ENCODE peak calls at places on chromosome 15, in five cellular contexts. R is Kasumi-1, N is GM19239, P is frontal cortex, G is HTR-8/SVneo. A is an unnamed sample.

GRCh38 chr15:64634576-64635485 is 140.6 kb downstream of the RBPMS2 start:
- DNase-seq in N (no peak), G (no peak), R (no peak), P (no peak), A (no peak)

GRCh38 chr15:26873846-26874245 is 7.0 kb downstream of the GABRA5 start:
- DNase-seq in R (no peak), P (peak; percentile 61), N (no peak), G (no peak), A (no peak)

GRCh38 chr15:73765778-73766177 is 12.6 kb upstream of the INSYN1 start:
- DNase-seq in P (no peak), R (no peak), N (no peak), G (no peak), A (no peak)

GRCh38 chr15:57098896-57099295 is 180.5 kb downstream of the TCF12 start:
- DNase-seq in P (no peak), N (no peak), G (no peak), R (no peak), A (no peak)

GRCh38 chr15:69380100-69380725 is 33.9 kb upstream of the KIF23 start:
- DNase-seq in R (peak; percentile 3), G (no peak), N (no peak), P (no peak), A (no peak)

GRCh38 chr15:20352241-20353200 is 189.1 kb downstream of the GOLGA6L6 start:
- DNase-seq in N (peak; percentile 27), P (no peak), R (no peak), G (no peak), A (no peak)

GRCh38 chr15:100853676-100854440 is 25.8 kb upstream of the ALDH1A3 start:
- DNase-seq in R (no peak), N (no peak), P (no peak), G (no peak), A (no peak)

GRCh38 chr15:25171111-25171811 is 216.5 kb downstream of the SNRPN start:
- DNase-seq in G (no peak), N (no peak), P (no peak), R (no peak), A (no peak)

GRCh38 chr15:94526071-94526689 is 294.8 kb downstream of the MCTP2 start:
- DNase-seq in R (peak; percentile 37), N (no peak), P (no peak), G (no peak), A (peak; percentile 3)

GRCh38 chr15:98529205-98530145 is 118.9 kb upstream of the IGF1R start:
- DNase-seq in P (no peak), N (no peak), G (no peak), R (no peak), A (no peak)

GRCh38 chr15:48352474-48353072 is 21.3 kb downstream of the DUT start:
- DNase-seq in N (peak; percentile 18), G (peak; percentile 64), R (peak; percentile 78), P (peak; percentile 40), A (peak; percentile 48)

GRCh38 chr15:62509395-62509973 is 344.4 kb upstream of the C2CD4B start:
- DNase-seq in R (no peak), P (no peak), G (no peak), N (no peak), A (no peak)

GRCh38 chr15:92714457-92715401 is 59.2 kb upstream of the FAM174B start:
- DNase-seq in R (peak; percentile 90), P (peak; percentile 65), N (peak; percentile 74), G (peak; percentile 57), A (peak; percentile 70)

GRCh38 chr15:52225230-52225629 is 34.0 kb upstream of the GNB5 start:
- DNase-seq in G (no peak), R (no peak), P (no peak), N (no peak), A (no peak)

GRCh38 chr15:88697276-88697675 is 58.5 kb downstream of the ISG20 start:
- DNase-seq in P (no peak), R (no peak), G (no peak), N (no peak), A (no peak)

GRCh38 chr15:60155661-60156060 is 151.6 kb downstream of the FOXB1 start:
- DNase-seq in P (no peak), G (peak; percentile 29), R (no peak), N (no peak), A (no peak)

GRCh38 chr15:30827625-30828303 is 76.0 kb upstream of the FAN1 start:
- DNase-seq in G (no peak), R (no peak), N (no peak), P (no peak), A (no peak)

GRCh38 chr15:28110416-28110975 is 11.4 kb upstream of the OCA2 start:
- DNase-seq in G (no peak), R (no peak), P (no peak), N (no peak), A (no peak)

GRCh38 chr15:67828379-67828968 is 3.2 kb downstream of the SKOR1 start:
- DNase-seq in R (no peak), P (no peak), N (no peak), G (no peak), A (no peak)

GRCh38 chr15:27490867-27491595 is 520.0 kb downstream of the GABRG3 start:
- DNase-seq in P (no peak), R (no peak), N (no peak), G (no peak), A (no peak)

GRCh38 chr15:67101981-67102929 is 36.9 kb downstream of the SMAD3 start:
- DNase-seq in N (no peak), P (no peak), G (no peak), R (peak; percentile 21), A (no peak)

GRCh38 chr15:28995193-28995592 is 109.4 kb downstream of the APBA2 start:
- DNase-seq in N (no peak), P (no peak), R (no peak), G (no peak), A (no peak)

GRCh38 chr15:89015412-89016097 is 72.7 kb upstream of the ABHD2 start:
- DNase-seq in R (no peak), P (no peak), N (no peak), G (no peak), A (no peak)

GRCh38 chr15:94083467-94083991 is 147.8 kb upstream of the MCTP2 start:
- DNase-seq in P (no peak), N (no peak), R (no peak), G (no peak), A (no peak)

GRCh38 chr15:74787251-74788041 is 5.6 kb downstream of the CSK start:
- DNase-seq in P (no peak), R (peak; percentile 98), G (no peak), N (peak; percentile 73), A (peak; percentile 87)

GRCh38 chr15:79595995-79596622 is 164.0 kb downstream of the MINAR1 start:
- DNase-seq in N (peak; percentile 80), G (peak; percentile 69), R (peak; percentile 23), P (peak; percentile 17), A (peak; percentile 91)

GRCh38 chr15:38474155-38474757 is 20.3 kb downstream of the FAM98B start:
- DNase-seq in R (peak; percentile 59), N (peak; percentile 9), P (peak; percentile 44), G (peak; percentile 11), A (peak; percentile 54)

GRCh38 chr15:55267401-55268053 is 22.1 kb downstream of the RAB27A start:
- DNase-seq in P (no peak), N (no peak), R (peak; percentile 84), G (no peak), A (peak; percentile 59)

GRCh38 chr15:47184003-47184404 is 533.3 kb upstream of the SEMA6D start:
- DNase-seq in R (no peak), N (no peak), G (peak; percentile 12), P (peak; percentile 17), A (no peak)

GRCh38 chr15:99435761-99436346 is 129.9 kb upstream of the MEF2A start:
- DNase-seq in N (no peak), P (no peak), G (no peak), R (no peak), A (no peak)

GRCh38 chr15:84752700-84753099 is 4.3 kb downstream of the ZNF592 start:
- DNase-seq in N (no peak), P (no peak), G (no peak), R (no peak), A (no peak)

GRCh38 chr15:71596672-71597071 is 213.7 kb upstream of the NR2E3 start:
- DNase-seq in P (no peak), R (no peak), N (no peak), G (no peak), A (no peak)

GRCh38 chr15:65423977-65424679 is 1.4 kb upstream of the IGDCC4 start:
- DNase-seq in P (no peak), G (no peak), N (no peak), R (no peak), A (no peak)

GRCh38 chr15:39213385-39213840 is 367.5 kb upstream of the THBS1 start:
- DNase-seq in N (no peak), P (no peak), R (no peak), G (peak; percentile 62), A (no peak)

GRCh38 chr15:89330119-89330518 is 4.5 kb downstream of the POLG start:
- DNase-seq in R (no peak), N (no peak), P (no peak), G (no peak), A (no peak)

GRCh38 chr15:91234759-91235158 is 134.7 kb downstream of the SV2B start:
- DNase-seq in R (no peak), G (no peak), P (no peak), N (no peak), A (no peak)

GRCh38 chr15:91108421-91108820 is 8.4 kb downstream of the SV2B start:
- DNase-seq in R (no peak), P (no peak), N (no peak), G (no peak), A (no peak)

GRCh38 chr15:62649793-62650420 is 392.6 kb upstream of the TPM1 start:
- DNase-seq in R (no peak), G (no peak), N (peak; percentile 44), P (peak; percentile 32), A (no peak)

GRCh38 chr15:78715439-78715838 is 74.4 kb upstream of the CHRNB4 start:
- DNase-seq in G (no peak), N (no peak), P (no peak), R (no peak), A (no peak)

A was measured in germinal center.